ENCODE peak calls at places on chromosome 19, in five cellular contexts. K, F, B, M and I are unnamed samples.

GRCh38 chr19:6393982-6394412 is 1.0 kb upstream of the GTF2F1 start:
- DNase-seq in K (peak), F (no peak), B (no peak), M (no peak), I (no peak)

GRCh38 chr19:16861875-16862274 is 26.9 kb upstream of the F2RL3 start:
- DNase-seq in K (no peak), F (no peak), B (no peak), M (no peak), I (no peak)

GRCh38 chr19:41114132-41114531 is at the start of gene CYP2F1:
- DNase-seq in K (no peak), F (peak), B (no peak), M (no peak), I (no peak)

GRCh38 chr19:43511324-43511723 is 6.8 kb upstream of the PHLDB3 start:
- DNase-seq in K (no peak), F (no peak), B (no peak), M (no peak), I (no peak)

GRCh38 chr19:55536366-55536765 is 567 bp downstream of the SBK2 start:
- DNase-seq in K (no peak), F (no peak), B (no peak), M (no peak), I (no peak)

GRCh38 chr19:46860846-46861690 is at the start of gene ARHGAP35:
- DNase-seq in K (peak), F (no peak), B (no peak), M (no peak), I (no peak)

GRCh38 chr19:9720541-9720940 is 45.6 kb upstream of the ZNF562 start:
- DNase-seq in K (no peak), F (no peak), B (no peak), M (no peak), I (no peak)

GRCh38 chr19:38661166-38661565 is 13.7 kb downstream of the ACTN4 start:
- DNase-seq in K (no peak), F (no peak), B (no peak), M (no peak), I (no peak)

GRCh38 chr19:49014123-49014869 is 2.6 kb downstream of the LHB start:
- DNase-seq in K (no peak), F (no peak), B (no peak), M (no peak), I (no peak)

GRCh38 chr19:51124216-51124615 is 490 bp upstream of the SIGLEC9 start:
- DNase-seq in K (no peak), F (no peak), B (no peak), M (no peak), I (no peak)

GRCh38 chr19:17248011-17248776 is 2.5 kb upstream of the NR2F6 start:
- DNase-seq in K (peak), F (peak), B (no peak), M (peak), I (no peak)

GRCh38 chr19:9139609-9140158 is 513 bp upstream of the ZNF317 start:
- DNase-seq in K (no peak), F (no peak), B (no peak), M (no peak), I (no peak)